ENCODE peak calls at places on chromosomes 16 and 17, in four cellular contexts. R is upper lobe of right lung, X is tibial nerve, A is endothelial cell of umbilical vein. D is an unnamed sample.

GRCh38 chr16:86495357-86495701 is 15.0 kb upstream of the FOXF1 start:
- DNase-seq in R (no peak), X (no peak), A (no peak), D (no peak)

GRCh38 chr17:64024781-64025731 is 4.6 kb upstream of the ICAM2 start:
- DNase-seq in A (peak; percentile 48), X (no peak), R (no peak), D (no peak)

GRCh38 chr16:11843861-11844260 is 7.5 kb downstream of the RSL1D1 start:
- DNase-seq in X (no peak), A (no peak), R (no peak), D (no peak)

GRCh38 chr17:42221886-42222745 is 27.8 kb upstream of the GHDC start:
- DNase-seq in X (no peak), R (no peak), A (peak; percentile 77), D (peak; percentile 55)

GRCh38 chr17:14947671-14948070 is 317.5 kb downstream of the PMP22 start:
- DNase-seq in A (no peak), R (no peak), X (no peak), D (no peak)

GRCh38 chr16:56258508-56259424 is 67.5 kb downstream of the GNAO1 start:
- DNase-seq in X (no peak), A (no peak), R (no peak), D (no peak)

GRCh38 chr16:84177740-84178070 is 9.2 kb downstream of the TAF1C start:
- DNase-seq in X (no peak), R (no peak), A (no peak), D (no peak)

GRCh38 chr17:82907797-82908261 is 68.0 kb upstream of the ZNF750 start:
- DNase-seq in A (no peak), X (no peak), R (no peak), D (no peak)

GRCh38 chr17:40422990-40423611 is 5.4 kb upstream of the TOP2A start:
- DNase-seq in R (peak; percentile 31), X (no peak), A (no peak), D (no peak)

GRCh38 chr17:67837965-67838364 is 12.7 kb downstream of the BPTF start:
- DNase-seq in X (no peak), A (no peak), R (no peak), D (no peak)
- H3K4me1 ChIP-seq in X (peaks cover 6% of the 10 kb centered on the region), A (peaks cover 8% of the 10 kb centered on the region), R (peaks cover 48% of the 10 kb centered on the region), D (no peaks in the 10 kb centered on the region)

DNA sequence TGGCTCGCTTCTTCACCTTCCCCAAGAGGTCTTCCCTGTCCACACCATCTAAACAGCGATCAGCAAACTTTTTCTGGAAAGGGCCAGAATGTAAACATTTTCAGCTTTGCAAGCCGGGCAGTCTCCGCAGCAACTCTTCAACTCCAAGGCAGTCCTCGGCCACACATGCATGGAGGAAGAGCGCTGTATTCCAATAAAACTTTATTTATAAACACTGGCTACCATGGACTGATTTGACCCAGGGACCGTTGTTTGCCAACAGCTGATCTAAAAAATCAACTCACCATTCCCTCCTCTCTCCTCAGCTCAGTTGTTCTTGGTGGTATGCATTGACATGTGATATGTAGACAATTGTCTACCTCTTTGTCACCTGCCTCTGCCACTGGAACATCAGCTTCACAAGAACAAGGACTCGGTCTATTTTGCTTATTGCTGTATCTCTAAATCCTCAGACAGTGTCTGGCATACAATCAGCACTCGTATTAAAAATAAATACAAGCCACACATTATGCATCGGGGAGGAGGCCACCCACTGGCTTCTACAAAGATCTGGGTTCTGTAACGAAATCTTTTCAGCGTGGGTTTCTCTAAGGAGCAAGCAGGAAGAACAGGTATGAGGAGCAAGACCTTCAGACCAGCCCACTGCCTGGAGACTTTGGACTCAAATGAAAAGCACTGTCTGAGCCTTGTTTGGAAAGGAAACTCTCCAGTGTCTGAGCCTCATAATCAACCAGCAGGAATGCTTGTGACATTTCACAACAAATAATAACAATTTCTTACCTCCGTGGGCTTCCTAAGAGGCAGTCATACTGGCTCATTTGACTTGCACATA is 119.0 kb upstream of the TNRC6C start:
- DNase-seq in X (no peak), A (no peak), R (no peak), D (no peak)
- H3K4me1 ChIP-seq in X (peaks cover 11% of the 10 kb centered on the region), A (peaks cover 8% of the 10 kb centered on the region), R (peaks cover 6% of the 10 kb centered on the region), D (peaks cover 3% of the 10 kb centered on the region)

GRCh38 chr16:73028263-73028662 is 19.7 kb downstream of the ZFHX3 start:
- DNase-seq in X (no peak), A (peak; percentile 22), R (peak; percentile 9), D (no peak)

GRCh38 chr16:73028721-73029361 is 19.1 kb downstream of the ZFHX3 start:
- DNase-seq in X (no peak), A (no peak), R (no peak), D (no peak)

GRCh38 chr16:73032548-73033270 is 15.2 kb downstream of the ZFHX3 start:
- DNase-seq in A (no peak), X (no peak), R (no peak), D (no peak)

GRCh38 chr16:73033271-73033998 is 14.5 kb downstream of the ZFHX3 start:
- DNase-seq in R (no peak), A (no peak), X (no peak), D (no peak)

GRCh38 chr16:73031155-73031866 is 16.6 kb downstream of the ZFHX3 start:
- DNase-seq in A (no peak), X (no peak), R (peak; percentile 45), D (no peak)
- H3K4me1 ChIP-seq in A (no peaks in the 10 kb centered on the region), X (peaks cover 12% of the 10 kb centered on the region), R (peaks cover 15% of the 10 kb centered on the region), D (peaks cover 6% of the 10 kb centered on the region)

GRCh38 chr16:81609323-81609892 is 164.8 kb downstream of the CMIP start:
- DNase-seq in R (no peak), A (no peak), X (no peak), D (no peak)
- H3K4me1 ChIP-seq in R (peaks cover 43% of the 10 kb centered on the region), A (peaks cover 55% of the 10 kb centered on the region), X (peaks cover 24% of the 10 kb centered on the region), D (no peaks in the 10 kb centered on the region)

DNA sequence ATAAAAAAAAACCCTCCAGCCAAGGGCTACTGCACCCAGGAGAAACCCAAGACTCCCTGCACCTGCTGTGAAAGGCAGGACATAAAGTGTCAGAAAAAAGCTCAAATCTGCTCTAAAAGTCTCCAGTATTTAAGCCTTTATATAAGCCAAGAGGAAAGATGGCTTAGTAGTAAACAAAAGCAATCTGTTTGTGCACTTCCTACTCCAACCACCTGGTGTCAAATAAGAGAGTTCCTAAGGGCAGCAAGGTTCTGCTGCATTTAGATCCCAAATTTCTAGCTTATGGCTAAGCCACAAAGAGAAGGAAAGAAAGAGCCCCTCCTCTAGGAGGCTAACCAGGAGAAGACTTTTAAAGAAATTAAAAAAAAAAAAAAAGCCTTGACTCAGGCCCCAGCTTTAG is 20.6 kb downstream of the ACSM1 start:
- DNase-seq in X (no peak), A (no peak), R (no peak), D (no peak)
- H3K4me1 ChIP-seq in X (peaks cover 15% of the 10 kb centered on the region), A (no peaks in the 10 kb centered on the region), R (peaks cover 25% of the 10 kb centered on the region), D (peaks cover 9% of the 10 kb centered on the region)

GRCh38 chr16:67028555-67029248 is at the start of gene CBFB:
- DNase-seq in A (peak; percentile 87), X (peak; percentile 84), R (peak; percentile 96), D (peak; percentile 45)
- H3K4me1 ChIP-seq in A (peaks cover 28% of the 10 kb centered on the region), X (peaks cover 11% of the 10 kb centered on the region), R (peaks cover 14% of the 10 kb centered on the region), D (no peaks in the 10 kb centered on the region)

DNA sequence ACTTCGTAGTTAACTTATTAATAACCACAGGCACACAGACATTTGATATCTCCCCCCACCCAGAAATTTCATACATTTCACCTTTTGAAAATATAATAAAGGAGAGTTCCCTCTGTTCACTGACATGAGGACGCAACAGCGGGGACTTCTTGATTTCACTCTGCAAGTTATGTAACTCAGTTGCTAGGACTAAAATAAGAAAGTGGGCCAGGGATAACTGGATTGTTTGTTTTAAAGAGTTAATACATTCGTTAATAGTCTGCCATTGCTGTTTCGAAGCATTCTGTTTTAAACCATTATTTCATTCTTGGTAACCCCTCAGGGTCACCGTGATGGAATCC is 1.2 kb downstream of the RHOT1 start:
- DNase-seq in A (no peak), X (no peak), R (no peak), D (no peak)
- H3K4me1 ChIP-seq in A (peaks cover 15% of the 10 kb centered on the region), X (peaks cover 15% of the 10 kb centered on the region), R (peaks cover 19% of the 10 kb centered on the region), D (no peaks in the 10 kb centered on the region)

GRCh38 chr17:39092672-39093250 is 58.7 kb downstream of the PLXDC1 start:
- DNase-seq in A (no peak), R (no peak), X (no peak), D (no peak)
- H3K4me1 ChIP-seq in A (no peaks in the 10 kb centered on the region), R (peaks cover 30% of the 10 kb centered on the region), X (peaks cover 43% of the 10 kb centered on the region), D (no peaks in the 10 kb centered on the region)

GRCh38 chr16:1826691-1827573 is at the start of the genes FAHD1 and HAGH:
- DNase-seq in R (peak; percentile 96), X (peak; percentile 92), A (peak; percentile 99), D (peak; percentile 84)
- H3K4me1 ChIP-seq in R (peaks cover 30% of the 10 kb centered on the region), X (peaks cover 29% of the 10 kb centered on the region), A (peaks cover 20% of the 10 kb centered on the region), D (peaks cover 2% of the 10 kb centered on the region)

DNA sequence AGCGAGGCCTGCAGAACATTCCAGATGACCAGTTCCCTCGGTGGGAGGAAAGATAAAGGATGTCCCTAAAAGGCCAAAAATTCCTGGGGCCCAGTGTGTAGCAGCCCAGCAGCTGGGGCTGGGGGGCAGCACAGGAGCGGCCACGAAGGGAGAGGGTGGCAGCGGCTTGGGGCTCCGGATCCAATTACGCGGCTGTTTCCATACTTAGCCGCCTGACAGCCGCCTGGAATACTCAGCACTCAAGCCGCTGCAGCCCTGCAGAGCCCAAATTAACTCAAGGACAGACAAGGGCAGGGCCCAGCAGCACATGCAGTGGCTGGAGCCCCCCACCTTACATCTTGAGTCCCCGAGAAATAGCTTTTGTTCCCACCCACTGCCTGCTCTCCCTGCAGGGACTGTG is 1.3 kb downstream of the SRL start:
- DNase-seq in X (no peak), R (no peak), A (no peak), D (no peak)
- H3K4me1 ChIP-seq in X (no peaks in the 10 kb centered on the region), R (no peaks in the 10 kb centered on the region), A (peaks cover 7% of the 10 kb centered on the region), D (peaks cover 2% of the 10 kb centered on the region)